ENCODE peak calls at places on chromosome 9, in seven cellular contexts. I is gastrocnemius medialis, L is sigmoid colon, F is cardiac muscle cell, O is heart right ventricle, V is neural progenitor cell, E is ovary. M is an unnamed sample.

GRCh38 chr9:18672706-18673105 is 198.8 kb downstream of the ADAMTSL1 start:
- DNase-seq in L (no peak), O (no peak), I (no peak), E (no peak), V (no peak), F (no peak), M (no peak)

GRCh38 chr9:130854086-130854485 is 19.0 kb downstream of the ABL1 start:
- DNase-seq in F (peak; percentile 16), L (peak; percentile 35), V (no peak), E (no peak), O (no peak), I (no peak), M (peak; percentile 92)

GRCh38 chr9:110257097-110257955 is 1.0 kb upstream of the TXN start:
- DNase-seq in E (peak; percentile 37), O (peak; percentile 27), V (peak; percentile 50), L (no peak), I (peak; percentile 4), F (peak; percentile 30), M (no peak)

GRCh38 chr9:470795-471194 is 256.1 kb downstream of the DOCK8 start:
- DNase-seq in O (no peak), V (no peak), F (peak; percentile 27), I (no peak), L (no peak), E (no peak), M (no peak)

GRCh38 chr9:134066923-134067851 is 639 bp downstream of the BRD3 start:
- DNase-seq in E (peak; percentile 66), O (no peak), F (peak; percentile 46), L (peak; percentile 73), V (peak; percentile 85), I (no peak), M (no peak)

GRCh38 chr9:134136117-134136996 is 475 bp downstream of the WDR5 start:
- DNase-seq in E (no peak), V (peak; percentile 63), L (no peak), O (no peak), I (no peak), F (peak; percentile 29), M (no peak)

GRCh38 chr9:12538842-12539584 is 154.2 kb upstream of the TYRP1 start:
- DNase-seq in L (no peak), I (no peak), E (no peak), F (peak; percentile 20), V (no peak), O (no peak), M (no peak)

GRCh38 chr9:136081113-136081825 is 13.8 kb downstream of the NACC2 start:
- DNase-seq in E (no peak), I (peak; percentile 42), L (peak; percentile 87), O (peak; percentile 16), V (peak; percentile 1), F (peak; percentile 37), M (no peak)

GRCh38 chr9:37209431-37210386 is 89.3 kb downstream of the ZCCHC7 start:
- DNase-seq in E (no peak), F (no peak), V (peak; percentile 29), L (no peak), I (no peak), O (no peak), M (peak; percentile 19)

GRCh38 chr9:88783613-88784230 is 207.5 kb upstream of the S1PR3 start:
- DNase-seq in I (no peak), F (no peak), O (no peak), L (no peak), E (no peak), V (peak; percentile 77), M (no peak)

GRCh38 chr9:112175796-112176315 is 759 bp upstream of the SUSD1 start:
- DNase-seq in E (no peak), F (no peak), I (no peak), L (no peak), V (peak; percentile 32), O (no peak), M (no peak)

GRCh38 chr9:121098567-121099198 is 23.9 kb downstream of the CNTRL start:
- DNase-seq in V (no peak), O (no peak), E (no peak), F (no peak), L (no peak), I (no peak), M (no peak)

GRCh38 chr9:117434568-117434967 is 19.7 kb upstream of the ASTN2 start:
- DNase-seq in E (no peak), O (no peak), V (peak; percentile 31), L (no peak), F (no peak), I (no peak), M (no peak)

GRCh38 chr9:105662184-105663104 is at the start of gene TAL2:
- DNase-seq in V (no peak), E (no peak), F (no peak), L (no peak), I (no peak), O (no peak), M (no peak)

GRCh38 chr9:35686222-35687203 is 3.2 kb downstream of the TPM2 start:
- DNase-seq in L (no peak), V (no peak), E (no peak), F (peak; percentile 73), I (peak; percentile 41), O (peak; percentile 45), M (peak; percentile 34)

GRCh38 chr9:87431831-87432230 is 65.8 kb upstream of the DAPK1 start:
- DNase-seq in I (no peak), O (no peak), F (no peak), L (no peak), V (no peak), E (no peak), M (no peak)

GRCh38 chr9:14313378-14313940 is 482 bp downstream of the NFIB start:
- DNase-seq in L (no peak), E (no peak), O (no peak), F (no peak), I (peak; percentile 48), V (peak; percentile 56), M (no peak)

GRCh38 chr9:100911273-100911672 is 117.3 kb upstream of the PLPPR1 start:
- DNase-seq in I (no peak), V (no peak), O (no peak), F (no peak), E (no peak), L (no peak), M (no peak)

DNA sequence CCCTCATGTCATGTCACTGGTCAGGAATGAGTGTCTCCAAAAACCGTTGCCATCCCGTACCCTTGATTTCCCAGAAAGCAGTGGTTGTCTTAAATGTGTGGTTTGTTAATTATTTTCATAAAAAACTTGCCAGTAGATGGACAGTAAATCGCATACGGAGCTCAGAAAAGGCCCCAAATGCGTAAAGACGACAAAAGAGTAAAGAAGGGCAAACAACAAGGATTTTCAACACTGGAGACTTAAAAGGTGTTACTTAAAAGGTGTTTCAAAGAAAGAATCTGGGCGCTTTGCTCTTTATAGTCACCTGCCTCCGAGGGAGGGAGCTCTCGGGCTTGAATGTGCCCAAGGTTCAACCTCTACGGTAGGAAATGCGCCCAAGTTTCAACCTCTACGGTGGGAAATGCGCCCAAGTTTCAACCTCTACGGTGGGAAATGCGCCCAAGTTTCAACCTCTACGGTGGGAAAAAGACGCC is 727 bp downstream of the KIF27 start:
- DNase-seq in O (peak; percentile 50), L (peak; percentile 74), V (no peak), E (no peak), I (no peak), F (peak; percentile 50), M (no peak)
- TF ChIP-seq CTCF in O (no peak), L (peak; percentile 17), V (no peak), E (no peak), I (peak; percentile 45), F (peak; percentile 59), M (no peak)

GRCh38 chr9:3750311-3750710 is 224.5 kb upstream of the RFX3 start:
- DNase-seq in E (no peak), V (no peak), I (no peak), O (no peak), F (no peak), L (no peak), M (no peak)

GRCh38 chr9:3756071-3756470 is 230.3 kb upstream of the RFX3 start:
- DNase-seq in L (no peak), O (no peak), F (no peak), V (no peak), E (no peak), I (no peak), M (no peak)

GRCh38 chr9:3746296-3747275 is 220.8 kb upstream of the RFX3 start:
- DNase-seq in L (no peak), F (peak; percentile 74), E (no peak), V (no peak), O (no peak), I (no peak), M (peak; percentile 82)

GRCh38 chr9:3751125-3751758 is 225.4 kb upstream of the RFX3 start:
- DNase-seq in F (peak; percentile 66), V (no peak), E (peak; percentile 41), O (no peak), I (no peak), L (no peak), M (peak; percentile 58)
- TF ChIP-seq CTCF in F (no peak), V (no peak), E (no peak), O (no peak), I (no peak), L (no peak), M (no peak)

GRCh38 chr9:129071526-129072131 is 9.3 kb upstream of the DOLPP1 start:
- DNase-seq in V (peak; percentile 45), E (no peak), L (no peak), O (no peak), F (no peak), I (no peak), M (no peak)

GRCh38 chr9:129070670-129071525 is 10.0 kb upstream of the DOLPP1 start:
- DNase-seq in O (no peak), L (no peak), V (no peak), F (no peak), I (no peak), E (no peak), M (no peak)

GRCh38 chr9:129069825-129070473 is 11.0 kb upstream of the DOLPP1 start:
- DNase-seq in L (no peak), V (no peak), E (no peak), O (no peak), I (no peak), F (no peak), M (no peak)

GRCh38 chr9:129068110-129068509 is 12.8 kb upstream of the DOLPP1 start:
- DNase-seq in V (no peak), E (no peak), L (no peak), I (no peak), F (no peak), O (no peak), M (no peak)

GRCh38 chr9:129069128-129069824 is 11.6 kb upstream of the DOLPP1 start:
- DNase-seq in V (no peak), I (peak; percentile 52), L (peak; percentile 73), F (peak; percentile 77), E (no peak), O (peak; percentile 83), M (no peak)
- TF ChIP-seq CTCF in V (no peak), I (no peak), L (no peak), F (no peak), E (no peak), O (no peak), M (no peak)

GRCh38 chr9:115373000-115373709 is 255.2 kb upstream of the TNC start:
- DNase-seq in O (no peak), F (peak; percentile 89), E (no peak), V (no peak), L (no peak), I (no peak), M (peak; percentile 93)
- TF ChIP-seq CTCF in O (no peak), F (no peak), E (no peak), V (no peak), L (no peak), I (no peak), M (peak; percentile 42)

DNA sequence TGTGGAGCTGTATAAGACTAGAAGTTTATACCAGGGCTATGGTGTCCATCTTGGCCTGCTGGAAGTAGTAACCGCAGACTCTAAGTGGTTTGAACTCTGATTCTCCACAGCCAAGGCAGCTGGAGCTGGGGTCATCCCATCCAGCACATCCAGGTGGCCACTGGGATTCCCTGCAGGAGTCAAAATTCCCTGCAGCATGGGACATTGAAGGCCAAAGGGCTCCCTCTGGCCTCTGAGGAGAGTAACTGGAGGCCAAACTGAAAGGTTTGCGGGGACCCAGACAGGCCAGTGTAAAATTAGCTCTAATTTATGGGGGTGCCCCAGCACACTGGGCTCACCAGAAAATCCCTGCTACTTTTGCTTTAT is 12.2 kb upstream of the PRXL2C start:
- DNase-seq in F (no peak), I (no peak), V (peak; percentile 14), E (no peak), O (no peak), L (no peak), M (no peak)
- TF ChIP-seq CTCF in F (no peak), I (no peak), V (no peak), E (no peak), O (no peak), L (no peak), M (no peak)